ENCODE peak calls at places on chromosome 2, in nine cellular contexts. C, L, S, O, E, T, G, M and P are unnamed samples.

GRCh38 chr2:98683728-98684127 is 47.2 kb downstream of the MGAT4A start:
- DNase-seq in T (no peak), S (no peak), G (no peak), L (no peak), O (no peak), C (no peak), E (no peak), M (no peak), P (no peak)

GRCh38 chr2:114119846-114120348 is 230.0 kb downstream of the ACTR3 start:
- DNase-seq in L (no peak), T (no peak), M (no peak), C (no peak), S (no peak), G (no peak), O (no peak), E (no peak), P (no peak)

GRCh38 chr2:191932261-191932660 is 85.4 kb upstream of the CAVIN2 start:
- DNase-seq in M (no peak), L (no peak), T (no peak), O (no peak), E (no peak), S (no peak), C (no peak), G (no peak), P (no peak)

GRCh38 chr2:86073225-86073624 is 32.5 kb downstream of the POLR1A start:
- DNase-seq in C (no peak), L (no peak), E (no peak), M (no peak), T (no peak), S (no peak), O (no peak), G (no peak), P (no peak)

GRCh38 chr2:128455710-128456050 is 137.0 kb upstream of the HS6ST1 start:
- DNase-seq in O (no peak), L (no peak), T (no peak), E (no peak), M (no peak), G (no peak), C (no peak), S (no peak), P (no peak)

GRCh38 chr2:190180313-190181065 is 118.0 kb upstream of the MSTN start:
- DNase-seq in O (peak; percentile 32), G (peak; percentile 92), T (peak; percentile 33), C (peak; percentile 84), S (peak; percentile 86), L (peak; percentile 83), E (peak; percentile 49), M (no peak), P (peak; percentile 68)

GRCh38 chr2:65397122-65397521 is 35.3 kb downstream of the SPRED2 start:
- DNase-seq in L (no peak), T (no peak), E (no peak), S (no peak), G (no peak), M (no peak), C (no peak), O (peak; percentile 30), P (no peak)

GRCh38 chr2:79929624-79930023 is 374.9 kb downstream of the LRRTM1 start:
- DNase-seq in L (no peak), S (no peak), E (no peak), C (no peak), G (no peak), O (no peak), T (no peak), M (no peak), P (no peak)

GRCh38 chr2:234919711-234920110 is 32.1 kb upstream of the SH3BP4 start:
- DNase-seq in E (no peak), M (no peak), T (no peak), O (no peak), S (no peak), L (no peak), C (no peak), G (no peak), P (no peak)

DNA sequence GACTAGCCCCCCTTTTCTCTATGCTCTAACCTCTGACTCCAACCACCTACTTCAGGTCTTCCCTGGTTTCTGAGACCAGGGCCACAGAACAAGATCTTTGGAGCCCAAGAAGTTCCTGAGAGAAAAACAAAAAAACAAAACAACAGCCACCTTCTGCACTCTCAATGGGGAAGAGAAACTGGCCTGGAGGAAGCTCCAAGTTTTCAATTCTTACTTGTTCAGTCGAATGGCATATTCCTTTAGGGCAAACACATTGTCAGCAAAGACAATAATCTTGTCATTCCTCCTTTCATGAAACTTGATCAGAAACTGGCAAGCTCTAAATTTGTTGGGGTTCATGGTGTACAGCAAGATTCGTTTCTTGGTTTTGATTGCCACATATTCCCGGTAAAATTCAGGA is 15.0 kb downstream of the ERCC3 start:
- DNase-seq in O (no peak), T (no peak), E (no peak), S (no peak), M (no peak), L (no peak), C (no peak), G (no peak), P (no peak)
- H3K36me3 ChIP-seq in O (peaks cover 38% of the 10 kb centered on the region), T (peaks cover 66% of the 10 kb centered on the region), E (peaks cover 33% of the 10 kb centered on the region), S (no peaks in the 10 kb centered on the region), M (peaks cover 63% of the 10 kb centered on the region), L (peaks cover 17% of the 10 kb centered on the region), C (peaks cover 23% of the 10 kb centered on the region), G (no peaks in the 10 kb centered on the region), P (peaks cover 96% of the 10 kb centered on the region)

GRCh38 chr2:54015809-54016703 is 45.3 kb upstream of the PSME4 start:
- DNase-seq in M (no peak), C (no peak), L (no peak), T (no peak), O (peak; percentile 53), G (no peak), S (no peak), E (no peak), P (no peak)

GRCh38 chr2:54008439-54008838 is 37.6 kb upstream of the PSME4 start:
- DNase-seq in T (no peak), M (no peak), E (no peak), C (no peak), O (no peak), L (no peak), S (no peak), G (no peak), P (no peak)

GRCh38 chr2:54009549-54009948 is 38.8 kb upstream of the PSME4 start:
- DNase-seq in E (peak; percentile 20), M (no peak), L (no peak), C (no peak), T (no peak), O (peak; percentile 22), S (no peak), G (no peak), P (no peak)

GRCh38 chr2:54012538-54013141 is 41.8 kb upstream of the PSME4 start:
- DNase-seq in L (no peak), G (no peak), E (no peak), T (no peak), C (peak; percentile 81), S (no peak), O (no peak), M (no peak), P (no peak)

GRCh38 chr2:54013996-54014395 is 43.2 kb upstream of the PSME4 start:
- DNase-seq in T (no peak), O (no peak), G (no peak), C (no peak), E (no peak), M (no peak), L (no peak), S (peak; percentile 49), P (no peak)
- H3K27ac ChIP-seq in T (peak overlapping the region; percentile 39), O (no peak overlapping the region), G (no peak overlapping the region), C (no peak overlapping the region), E (no peak overlapping the region), M (no peak overlapping the region), L (no peak overlapping the region), S (peak overlapping the region; percentile 44), P (no peak overlapping the region)

GRCh38 chr2:24961903-24962302 is 9.9 kb downstream of the DNAJC27 start:
- DNase-seq in E (no peak), T (no peak), O (no peak), M (no peak), C (no peak), G (no peak), S (no peak), L (no peak), P (no peak)
- H3K36me3 ChIP-seq in E (peaks cover 4% of the 10 kb centered on the region), T (peaks cover 23% of the 10 kb centered on the region), O (peaks cover 49% of the 10 kb centered on the region), M (peaks cover 18% of the 10 kb centered on the region), C (peaks cover 2% of the 10 kb centered on the region), G (no peaks in the 10 kb centered on the region), S (peaks cover 3% of the 10 kb centered on the region), L (peaks cover 12% of the 10 kb centered on the region), P (peaks cover 83% of the 10 kb centered on the region)

DNA sequence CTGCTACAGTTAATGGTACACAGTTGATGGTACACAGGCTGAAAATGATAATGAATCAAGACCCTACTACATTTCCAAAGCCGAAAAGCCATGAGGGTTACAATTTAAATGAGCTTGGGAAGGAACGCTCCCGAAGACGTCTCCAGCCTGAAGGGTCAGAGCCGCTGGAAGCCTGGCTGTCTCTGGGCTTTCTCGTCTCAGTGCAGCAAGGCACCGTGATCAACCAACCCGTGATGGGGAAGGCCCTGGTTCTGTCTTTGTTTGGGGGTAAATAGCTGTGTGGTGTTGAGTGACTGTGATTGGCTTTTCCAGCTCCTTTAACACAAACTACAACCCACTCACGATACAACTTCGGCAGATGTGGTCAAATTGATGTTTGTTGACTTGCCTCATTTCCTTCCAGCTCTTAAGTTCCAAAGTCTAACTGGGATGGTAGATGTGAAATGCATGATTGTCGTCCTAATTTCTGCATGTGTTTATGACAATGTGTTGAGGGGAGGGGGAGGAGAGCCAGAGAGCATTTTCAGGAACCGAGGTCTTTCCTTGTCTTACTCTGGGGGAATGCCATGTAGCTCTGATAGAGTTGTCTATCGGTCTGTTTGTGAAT is 59.9 kb upstream of the EML6 start:
- DNase-seq in S (no peak), O (no peak), M (no peak), L (no peak), E (no peak), C (no peak), G (no peak), T (no peak), P (no peak)
- H3K27ac ChIP-seq in S (no peak overlapping the region), O (peak overlapping the region; percentile 23), M (no peak overlapping the region), L (no peak overlapping the region), E (no peak overlapping the region), C (no peak overlapping the region), G (no peak overlapping the region), T (no peak overlapping the region), P (no peak overlapping the region)